ENCODE peak calls at places on chromosomes 2 and 18, in four cellular contexts. One of them, this sample, is unnamed.

GRCh38 chr18:10661333-10661732 is 135.5 kb downstream of the NAPG start:
- DNase-seq in T1000: no peak
- DNase-seq in amniotic stem cell: no peak
- DNase-seq in COR-L47: no peak
- DNase-seq in this sample: no peak

GRCh38 chr2:29123584-29124349 is 8.6 kb downstream of the CLIP4 start:
- DNase-seq in T1000: peak; percentile 32
- DNase-seq in COR-L47: no peak
- DNase-seq in amniotic stem cell: peak; percentile 27
- DNase-seq in this sample: no peak

GRCh38 chr2:205684871-205685313 is 2.6 kb downstream of the NRP2 start:
- DNase-seq in T1000: no peak
- DNase-seq in amniotic stem cell: no peak
- DNase-seq in COR-L47: no peak
- DNase-seq in this sample: no peak

GRCh38 chr2:113098061-113098460 is 29.3 kb upstream of the IL1RN start:
- DNase-seq in T1000: no peak
- DNase-seq in COR-L47: no peak
- DNase-seq in amniotic stem cell: no peak
- DNase-seq in this sample: no peak

GRCh38 chr2:60553992-60554648 is 666 bp upstream of the BCL11A start:
- DNase-seq in amniotic stem cell: no peak
- DNase-seq in COR-L47: peak; percentile 42
- DNase-seq in T1000: peak; percentile 20
- DNase-seq in this sample: no peak

GRCh38 chr2:38176619-38177021 is 100.7 kb upstream of the CYP1B1 start:
- DNase-seq in T1000: no peak
- DNase-seq in amniotic stem cell: no peak
- DNase-seq in COR-L47: no peak
- DNase-seq in this sample: no peak

GRCh38 chr2:26438926-26439325 is 37.2 kb downstream of the DRC1 start:
- DNase-seq in amniotic stem cell: no peak
- DNase-seq in COR-L47: no peak
- DNase-seq in T1000: no peak
- DNase-seq in this sample: no peak

GRCh38 chr2:179050735-179051134 is 798 bp upstream of the CCDC141 start:
- DNase-seq in COR-L47: no peak
- DNase-seq in amniotic stem cell: no peak
- DNase-seq in T1000: no peak
- DNase-seq in this sample: no peak

GRCh38 chr2:27489118-27489497 is 435 bp downstream of the IFT172 start:
- DNase-seq in amniotic stem cell: no peak
- DNase-seq in COR-L47: peak; percentile 52
- DNase-seq in T1000: no peak
- DNase-seq in this sample: no peak

GRCh38 chr2:99935662-99936061 is 206.7 kb downstream of the AFF3 start:
- DNase-seq in amniotic stem cell: no peak
- DNase-seq in T1000: no peak
- DNase-seq in COR-L47: no peak
- DNase-seq in this sample: no peak

GRCh38 chr2:70535573-70535972 is 18.1 kb downstream of the TGFA start:
- DNase-seq in amniotic stem cell: no peak
- DNase-seq in T1000: no peak
- DNase-seq in COR-L47: no peak
- DNase-seq in this sample: no peak

GRCh38 chr18:22198163-22198562 is 28.8 kb downstream of the GATA6 start:
- DNase-seq in amniotic stem cell: no peak
- DNase-seq in COR-L47: no peak
- DNase-seq in T1000: no peak
- DNase-seq in this sample: no peak

GRCh38 chr2:13009027-13009426 is 292.3 kb downstream of the TRIB2 start:
- DNase-seq in amniotic stem cell: no peak
- DNase-seq in COR-L47: no peak
- DNase-seq in T1000: no peak
- DNase-seq in this sample: no peak

GRCh38 chr2:11746807-11747459 is 501 bp downstream of the LPIN1 start:
- DNase-seq in amniotic stem cell: peak; percentile 45
- DNase-seq in T1000: no peak
- DNase-seq in COR-L47: no peak
- DNase-seq in this sample: no peak

GRCh38 chr2:95076705-95077520 is 44.7 kb downstream of the MRPS5 start:
- DNase-seq in T1000: no peak
- DNase-seq in amniotic stem cell: peak; percentile 8
- DNase-seq in COR-L47: peak; percentile 88
- DNase-seq in this sample: peak; percentile 40

GRCh38 chr18:77081387-77081773 is 51.2 kb downstream of the MBP start:
- DNase-seq in amniotic stem cell: no peak
- DNase-seq in COR-L47: no peak
- DNase-seq in T1000: no peak
- DNase-seq in this sample: no peak

GRCh38 chr2:68302281-68302680 is 17.5 kb downstream of the CNRIP1 start:
- DNase-seq in amniotic stem cell: no peak
- DNase-seq in COR-L47: no peak
- DNase-seq in T1000: no peak
- DNase-seq in this sample: peak; percentile 28

GRCh38 chr2:144466637-144467036 is 53.3 kb downstream of the ZEB2 start:
- DNase-seq in amniotic stem cell: no peak
- DNase-seq in T1000: no peak
- DNase-seq in COR-L47: peak; percentile 52
- DNase-seq in this sample: no peak

GRCh38 chr2:212536385-212537310 is 2.0 kb downstream of the ERBB4 start:
- DNase-seq in amniotic stem cell: no peak
- DNase-seq in COR-L47: peak; percentile 77
- DNase-seq in T1000: no peak
- DNase-seq in this sample: no peak

GRCh38 chr18:59694824-59695223 is 2.4 kb downstream of the CCBE1 start:
- DNase-seq in T1000: no peak
- DNase-seq in COR-L47: no peak
- DNase-seq in amniotic stem cell: no peak
- DNase-seq in this sample: no peak

GRCh38 chr2:62611820-62612219 is 93.7 kb upstream of the EHBP1 start:
- DNase-seq in COR-L47: no peak
- DNase-seq in T1000: no peak
- DNase-seq in amniotic stem cell: no peak
- DNase-seq in this sample: no peak

GRCh38 chr2:60567092-60567491 is 13.6 kb upstream of the BCL11A start:
- DNase-seq in amniotic stem cell: no peak
- DNase-seq in T1000: no peak
- DNase-seq in COR-L47: no peak
- DNase-seq in this sample: no peak

GRCh38 chr2:160292225-160292624 is 92.2 kb upstream of the ITGB6 start:
- DNase-seq in T1000: no peak
- DNase-seq in COR-L47: no peak
- DNase-seq in amniotic stem cell: no peak
- DNase-seq in this sample: no peak

GRCh38 chr18:36389027-36389426 is 91.5 kb downstream of the FHOD3 start:
- DNase-seq in T1000: no peak
- DNase-seq in amniotic stem cell: no peak
- DNase-seq in COR-L47: no peak
- DNase-seq in this sample: no peak

GRCh38 chr2:199197448-199197847 is 260.3 kb downstream of the SATB2 start:
- DNase-seq in T1000: no peak
- DNase-seq in COR-L47: no peak
- DNase-seq in amniotic stem cell: no peak
- DNase-seq in this sample: no peak

GRCh38 chr2:218257390-218257981 is 3.3 kb upstream of the GPBAR1 start:
- DNase-seq in T1000: peak; percentile 5
- DNase-seq in amniotic stem cell: no peak
- DNase-seq in COR-L47: no peak
- DNase-seq in this sample: no peak

GRCh38 chr2:172088245-172089004 is 3.1 kb downstream of the DLX1 start:
- DNase-seq in T1000: no peak
- DNase-seq in COR-L47: no peak
- DNase-seq in amniotic stem cell: no peak
- DNase-seq in this sample: no peak

GRCh38 chr2:121062493-121062892 is 222.5 kb downstream of the TFCP2L1 start:
- DNase-seq in T1000: no peak
- DNase-seq in COR-L47: no peak
- DNase-seq in amniotic stem cell: no peak
- DNase-seq in this sample: no peak

This sample was measured in H54.